ENCODE peak calls at places on chromosomes 4 and X, in six cellular contexts. One of them, this sample, is unnamed.

GRCh38 chr4:79682801-79683217 is 274.8 kb upstream of the GK2 start:
- DNase-seq in lung: no peak
- DNase-seq in upper lobe of left lung: no peak
- DNase-seq in keratinocyte: no peak
- DNase-seq in HFF-Myc: no peak
- DNase-seq in HCT116: no peak
- DNase-seq in this sample: no peak

GRCh38 chr4:23022032-23022431 is 329.3 kb downstream of the GBA3 start:
- DNase-seq in lung: no peak
- DNase-seq in upper lobe of left lung: no peak
- DNase-seq in keratinocyte: peak
- DNase-seq in HFF-Myc: no peak
- DNase-seq in HCT116: no peak
- DNase-seq in this sample: peak

GRCh38 chr4:1350169-1350520 is 3.1 kb downstream of the UVSSA start:
- DNase-seq in lung: no peak
- DNase-seq in upper lobe of left lung: no peak
- DNase-seq in keratinocyte: no peak
- DNase-seq in HFF-Myc: no peak
- DNase-seq in HCT116: no peak
- DNase-seq in this sample: no peak

GRCh38 chr4:78629991-78630541 is 78.5 kb downstream of the ANXA3 start:
- DNase-seq in lung: no peak
- DNase-seq in upper lobe of left lung: peak
- DNase-seq in keratinocyte: no peak
- DNase-seq in HFF-Myc: no peak
- DNase-seq in HCT116: no peak
- DNase-seq in this sample: no peak

GRCh38 chr4:20251796-20252655 is at the start of gene SLIT2:
- DNase-seq in lung: peak
- DNase-seq in upper lobe of left lung: peak
- DNase-seq in keratinocyte: no peak
- DNase-seq in HFF-Myc: no peak
- DNase-seq in HCT116: peak
- DNase-seq in this sample: no peak

GRCh38 chr4:158644755-158645154 is 26.9 kb downstream of the C4orf46 start:
- DNase-seq in lung: no peak
- DNase-seq in upper lobe of left lung: no peak
- DNase-seq in keratinocyte: no peak
- DNase-seq in HFF-Myc: no peak
- DNase-seq in HCT116: no peak
- DNase-seq in this sample: no peak

GRCh38 chr4:104015680-104016079 is 295.9 kb upstream of the TACR3 start:
- DNase-seq in lung: no peak
- DNase-seq in upper lobe of left lung: no peak
- DNase-seq in keratinocyte: no peak
- DNase-seq in HFF-Myc: no peak
- DNase-seq in HCT116: peak
- DNase-seq in this sample: no peak

GRCh38 chr4:147160908-147161513 is 215.3 kb upstream of the TTC29 start:
- DNase-seq in lung: no peak
- DNase-seq in upper lobe of left lung: no peak
- DNase-seq in keratinocyte: peak
- DNase-seq in HFF-Myc: peak
- DNase-seq in HCT116: peak
- DNase-seq in this sample: peak

GRCh38 chrX:9907645-9908387 is 59.3 kb upstream of the CLDN34 start:
- DNase-seq in lung: no peak
- DNase-seq in upper lobe of left lung: no peak
- DNase-seq in keratinocyte: no peak
- DNase-seq in HFF-Myc: no peak
- DNase-seq in HCT116: no peak
- DNase-seq in this sample: no peak

GRCh38 chr4:75723802-75724065 is 643 bp upstream of the USO1 start:
- DNase-seq in lung: no peak
- DNase-seq in upper lobe of left lung: no peak
- DNase-seq in keratinocyte: no peak
- DNase-seq in HFF-Myc: no peak
- DNase-seq in HCT116: no peak
- DNase-seq in this sample: no peak

GRCh38 chrX:2875798-2876399 is 47.2 kb downstream of the GYG2 start:
- DNase-seq in lung: no peak
- DNase-seq in upper lobe of left lung: no peak
- DNase-seq in keratinocyte: no peak
- DNase-seq in HFF-Myc: no peak
- DNase-seq in HCT116: no peak
- DNase-seq in this sample: no peak

GRCh38 chrX:112865464-112866025 is 24.9 kb upstream of the AMOT start:
- DNase-seq in lung: no peak
- DNase-seq in upper lobe of left lung: no peak
- DNase-seq in keratinocyte: no peak
- DNase-seq in HFF-Myc: no peak
- DNase-seq in HCT116: no peak
- DNase-seq in this sample: no peak

GRCh38 chrX:135424469-135424868 is 2.7 kb downstream of the SMIM10L2A start:
- DNase-seq in lung: no peak
- DNase-seq in upper lobe of left lung: no peak
- DNase-seq in keratinocyte: no peak
- DNase-seq in HFF-Myc: no peak
- DNase-seq in HCT116: no peak
- DNase-seq in this sample: no peak

GRCh38 chr4:176841730-176842129 is 49.0 kb upstream of the VEGFC start:
- DNase-seq in lung: no peak
- DNase-seq in upper lobe of left lung: no peak
- DNase-seq in keratinocyte: peak
- DNase-seq in HFF-Myc: peak
- DNase-seq in HCT116: no peak
- DNase-seq in this sample: no peak

GRCh38 chr4:40629401-40630334 is at the start of gene RBM47:
- DNase-seq in lung: peak
- DNase-seq in upper lobe of left lung: peak
- DNase-seq in keratinocyte: no peak
- DNase-seq in HFF-Myc: no peak
- DNase-seq in HCT116: peak
- DNase-seq in this sample: no peak

GRCh38 chr4:109298279-109299010 is 4.0 kb downstream of the COL25A1 start:
- DNase-seq in lung: no peak
- DNase-seq in upper lobe of left lung: no peak
- DNase-seq in keratinocyte: no peak
- DNase-seq in HFF-Myc: no peak
- DNase-seq in HCT116: peak
- DNase-seq in this sample: no peak

GRCh38 chr4:26452565-26453531 is 37.4 kb downstream of the CCKAR start:
- DNase-seq in lung: no peak
- DNase-seq in upper lobe of left lung: peak
- DNase-seq in keratinocyte: no peak
- DNase-seq in HFF-Myc: no peak
- DNase-seq in HCT116: no peak
- DNase-seq in this sample: no peak

GRCh38 chr4:185392156-185392555 is 3.6 kb downstream of the LRP2BP start:
- DNase-seq in lung: no peak
- DNase-seq in upper lobe of left lung: no peak
- DNase-seq in keratinocyte: no peak
- DNase-seq in HFF-Myc: no peak
- DNase-seq in HCT116: no peak
- DNase-seq in this sample: no peak

GRCh38 chr4:7871356-7871755 is 68.3 kb downstream of the AFAP1 start:
- DNase-seq in lung: no peak
- DNase-seq in upper lobe of left lung: no peak
- DNase-seq in keratinocyte: no peak
- DNase-seq in HFF-Myc: no peak
- DNase-seq in HCT116: no peak
- DNase-seq in this sample: no peak

GRCh38 chr4:18722748-18723191 is 701.2 kb upstream of the LCORL start:
- DNase-seq in lung: no peak
- DNase-seq in upper lobe of left lung: no peak
- DNase-seq in keratinocyte: no peak
- DNase-seq in HFF-Myc: no peak
- DNase-seq in HCT116: no peak
- DNase-seq in this sample: no peak

GRCh38 chr4:131974730-131975129 is 1174.4 kb upstream of the PCDH10 start:
- DNase-seq in lung: no peak
- DNase-seq in upper lobe of left lung: no peak
- DNase-seq in keratinocyte: no peak
- DNase-seq in HFF-Myc: no peak
- DNase-seq in HCT116: no peak
- DNase-seq in this sample: no peak

GRCh38 chrX:154020500-154021115 is 906 bp upstream of the IRAK1 start:
- DNase-seq in lung: no peak
- DNase-seq in upper lobe of left lung: no peak
- DNase-seq in keratinocyte: no peak
- DNase-seq in HFF-Myc: no peak
- DNase-seq in HCT116: no peak
- DNase-seq in this sample: no peak

GRCh38 chr4:54274786-54275503 is 45.9 kb downstream of the PDGFRA start:
- DNase-seq in lung: no peak
- DNase-seq in upper lobe of left lung: no peak
- DNase-seq in keratinocyte: no peak
- DNase-seq in HFF-Myc: no peak
- DNase-seq in HCT116: no peak
- DNase-seq in this sample: no peak

GRCh38 chrX:20414781-20415445 is 148.2 kb upstream of the RPS6KA3 start:
- DNase-seq in lung: no peak
- DNase-seq in upper lobe of left lung: no peak
- DNase-seq in keratinocyte: no peak
- DNase-seq in HFF-Myc: no peak
- DNase-seq in HCT116: no peak
- DNase-seq in this sample: no peak

GRCh38 chrX:54248309-54248708 is 65.3 kb upstream of the FAM120C start:
- DNase-seq in lung: no peak
- DNase-seq in upper lobe of left lung: no peak
- DNase-seq in keratinocyte: peak
- DNase-seq in HFF-Myc: no peak
- DNase-seq in HCT116: peak
- DNase-seq in this sample: peak

GRCh38 chr4:128810331-128810870 is 901 bp downstream of the JADE1 start:
- DNase-seq in lung: no peak
- DNase-seq in upper lobe of left lung: peak
- DNase-seq in keratinocyte: no peak
- DNase-seq in HFF-Myc: no peak
- DNase-seq in HCT116: peak
- DNase-seq in this sample: no peak

GRCh38 chr4:165308606-165309005 is 18.9 kb upstream of the MSMO1 start:
- DNase-seq in lung: no peak
- DNase-seq in upper lobe of left lung: no peak
- DNase-seq in keratinocyte: no peak
- DNase-seq in HFF-Myc: no peak
- DNase-seq in HCT116: no peak
- DNase-seq in this sample: no peak

GRCh38 chrX:57929373-57929772 is 19.1 kb upstream of the ZXDA start:
- DNase-seq in lung: no peak
- DNase-seq in upper lobe of left lung: no peak
- DNase-seq in keratinocyte: no peak
- DNase-seq in HFF-Myc: no peak
- DNase-seq in HCT116: peak
- DNase-seq in this sample: no peak

GRCh38 chrX:48769230-48769629 is 7.7 kb downstream of the GLOD5 start:
- DNase-seq in lung: no peak
- DNase-seq in upper lobe of left lung: no peak
- DNase-seq in keratinocyte: no peak
- DNase-seq in HFF-Myc: no peak
- DNase-seq in HCT116: no peak
- DNase-seq in this sample: no peak

DNA sequence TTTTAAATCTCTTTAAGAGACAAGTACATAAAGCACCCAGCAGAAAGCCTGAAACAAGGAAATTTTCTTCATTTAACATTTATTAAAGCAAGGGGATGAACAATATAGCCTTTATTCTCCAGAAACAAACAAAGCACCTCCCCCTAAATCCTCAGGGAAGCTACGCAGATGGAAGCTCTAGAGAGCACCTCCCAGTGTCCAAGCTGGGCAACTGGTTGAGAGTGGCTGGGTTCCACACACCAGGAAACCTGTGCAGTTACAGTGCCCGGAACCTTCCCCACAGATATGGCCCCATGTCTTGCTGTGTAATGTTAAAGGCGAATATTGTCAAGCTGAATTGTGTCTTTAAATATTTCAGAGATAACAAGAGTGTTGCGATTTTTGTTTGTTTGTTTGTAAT is 8.9 kb upstream of the TRIML1 start:
- DNase-seq in lung: no peak
- DNase-seq in upper lobe of left lung: no peak
- DNase-seq in keratinocyte: no peak
- DNase-seq in HFF-Myc: no peak
- DNase-seq in HCT116: peak
- DNase-seq in this sample: no peak
- H3K4me3 ChIP-seq in lung: no peak
- H3K4me3 ChIP-seq in upper lobe of left lung: no peak
- H3K4me3 ChIP-seq in keratinocyte: no peak
- H3K4me3 ChIP-seq in HFF-Myc: no peak
- H3K4me3 ChIP-seq in HCT116: no peak
- H3K4me3 ChIP-seq in this sample: no peak

GRCh38 chrX:33087411-33087810 is 123.9 kb downstream of the DMD start:
- DNase-seq in lung: no peak
- DNase-seq in upper lobe of left lung: no peak
- DNase-seq in keratinocyte: no peak
- DNase-seq in HFF-Myc: no peak
- DNase-seq in HCT116: no peak
- DNase-seq in this sample: no peak
- TF ChIP-seq CTCF in lung: no peak
- TF ChIP-seq CTCF in upper lobe of left lung: no peak
- TF ChIP-seq CTCF in keratinocyte: no peak
- TF ChIP-seq CTCF in HFF-Myc: no peak
- TF ChIP-seq CTCF in HCT116: no peak
- TF ChIP-seq CTCF in this sample: no peak

GRCh38 chrX:77917294-77917933 is 6.9 kb downstream of the ATP7A start:
- DNase-seq in lung: no peak
- DNase-seq in upper lobe of left lung: no peak
- DNase-seq in keratinocyte: no peak
- DNase-seq in HFF-Myc: no peak
- DNase-seq in HCT116: no peak
- DNase-seq in this sample: no peak
- H3K4me3 ChIP-seq in lung: no peak
- H3K4me3 ChIP-seq in upper lobe of left lung: no peak
- H3K4me3 ChIP-seq in keratinocyte: no peak
- H3K4me3 ChIP-seq in HFF-Myc: no peak
- H3K4me3 ChIP-seq in HCT116: no peak
- H3K4me3 ChIP-seq in this sample: no peak

DNA sequence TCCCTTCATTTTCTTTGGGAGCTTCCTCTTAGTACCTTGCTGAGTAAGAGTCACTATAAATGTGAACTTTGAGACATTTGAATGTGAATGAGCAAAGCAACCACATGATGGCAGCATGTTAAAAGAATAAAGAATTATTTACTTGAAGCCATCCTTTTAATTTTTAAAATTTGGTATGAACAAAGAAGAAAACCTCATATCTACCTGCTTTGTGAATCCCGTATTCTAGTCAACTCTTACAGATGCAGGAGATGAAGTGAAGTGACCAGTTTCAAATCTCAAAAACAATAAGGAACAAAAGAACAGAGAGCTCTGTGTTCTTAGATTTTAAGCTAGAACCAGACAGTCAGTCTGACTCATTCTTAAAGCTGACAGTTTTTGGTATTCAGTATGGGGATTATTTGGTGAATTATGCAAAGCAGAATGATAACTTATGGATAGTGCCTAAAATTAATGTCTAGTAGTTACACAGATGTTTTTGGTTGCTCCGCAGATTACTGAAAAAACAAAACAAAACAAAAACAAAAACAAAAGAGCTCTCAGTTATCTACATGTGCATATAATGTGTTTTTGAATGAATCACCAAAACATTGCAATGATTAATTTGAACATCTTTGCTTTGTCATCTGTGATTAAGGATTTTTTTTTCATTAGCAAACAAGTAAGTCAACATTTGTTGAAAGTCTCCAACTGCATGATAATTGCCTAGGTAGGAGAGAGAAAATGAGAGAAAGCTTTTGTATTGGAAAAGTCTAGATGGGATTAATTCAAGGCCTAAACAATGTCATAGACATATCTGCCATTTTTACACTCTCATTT is 48.2 kb upstream of the H2AZ1 start:
- DNase-seq in lung: no peak
- DNase-seq in upper lobe of left lung: no peak
- DNase-seq in keratinocyte: no peak
- DNase-seq in HFF-Myc: no peak
- DNase-seq in HCT116: peak
- DNase-seq in this sample: no peak
- TF ChIP-seq CTCF in lung: no peak
- TF ChIP-seq CTCF in upper lobe of left lung: peak
- TF ChIP-seq CTCF in keratinocyte: peak
- TF ChIP-seq CTCF in HFF-Myc: peak
- TF ChIP-seq CTCF in HCT116: peak
- TF ChIP-seq CTCF in this sample: peak